ENCODE peak calls at places on chromosomes 16 and 17, in five cellular contexts. N is H1, I is NT2/D1, G is GM12878, K is HepG2. O is an unnamed sample.

GRCh38 chr17:34721326-34721725 is 141.9 kb downstream of the TMEM132E start:
- DNase-seq in N (no peak), I (no peak), G (no peak), K (no peak), O (no peak)

GRCh38 chr17:36544320-36545092 is at the start of gene GGNBP2:
- DNase-seq in N (peak), I (no peak), G (peak), K (peak), O (peak)

GRCh38 chr17:7307686-7308624 is 527 bp downstream of the EIF5A start:
- DNase-seq in N (no peak), I (no peak), G (no peak), K (no peak), O (no peak)

GRCh38 chr16:88406096-88407041 is 23.6 kb downstream of the ZNF469 start:
- DNase-seq in N (no peak), I (no peak), G (no peak), K (peak), O (no peak)

GRCh38 chr16:69077251-69077650 is 28.2 kb upstream of the HAS3 start:
- DNase-seq in N (no peak), I (no peak), G (no peak), K (no peak), O (no peak)

GRCh38 chr17:49450735-49451134 is 36.1 kb upstream of the PHB1 start:
- DNase-seq in N (no peak), I (no peak), G (no peak), K (no peak), O (no peak)

GRCh38 chr16:70579248-70579647 is 55.6 kb downstream of the SF3B3 start:
- DNase-seq in N (no peak), I (no peak), G (no peak), K (no peak), O (no peak)

GRCh38 chr17:58364270-58364942 is 12.4 kb upstream of the SUPT4H1 start:
- DNase-seq in N (no peak), I (no peak), G (no peak), K (peak), O (no peak)

GRCh38 chr16:52912565-52913173 is 140.0 kb downstream of the CHD9NB start:
- DNase-seq in N (peak), I (peak), G (peak), K (peak), O (peak)

GRCh38 chr17:72373910-72374741 is 253.3 kb downstream of the SOX9 start:
- DNase-seq in N (no peak), I (no peak), G (no peak), K (no peak), O (no peak)

GRCh38 chr17:45341389-45342158 is 24.8 kb upstream of the MAP3K14 start:
- DNase-seq in N (no peak), I (peak), G (no peak), K (peak), O (peak)

GRCh38 chr16:86405319-86405718 is 105.0 kb upstream of the FOXF1 start:
- DNase-seq in N (no peak), I (no peak), G (no peak), K (no peak), O (no peak)

GRCh38 chr17:16910341-16910740 is 61.6 kb downstream of the TNFRSF13B start:
- DNase-seq in N (no peak), I (no peak), G (no peak), K (no peak), O (no peak)

GRCh38 chr17:4161560-4162221 is 18.7 kb downstream of the CYB5D2 start:
- DNase-seq in N (no peak), I (no peak), G (no peak), K (no peak), O (no peak)

GRCh38 chr16:48384305-48384981 is 770 bp downstream of the SIAH1 start:
- DNase-seq in N (no peak), I (no peak), G (no peak), K (peak), O (peak)

GRCh38 chr16:967077-967541 is 3.7 kb downstream of the LMF1 start:
- DNase-seq in N (no peak), I (no peak), G (no peak), K (no peak), O (no peak)

GRCh38 chr16:58635502-58635901 is 5.9 kb upstream of the CNOT1 start:
- DNase-seq in N (no peak), I (no peak), G (no peak), K (no peak), O (no peak)

GRCh38 chr17:43398724-43399595 is at the start of gene ARL4D:
- DNase-seq in N (no peak), I (peak), G (no peak), K (peak), O (peak)

GRCh38 chr17:41697122-41697962 is 8.7 kb downstream of the EIF1 start:
- DNase-seq in N (no peak), I (no peak), G (no peak), K (no peak), O (peak)

GRCh38 chr17:69462010-69462409 is 47.5 kb downstream of the MAP2K6 start:
- DNase-seq in N (no peak), I (no peak), G (no peak), K (no peak), O (no peak)

GRCh38 chr16:88781140-88782077 is 3.6 kb downstream of the PIEZO1 start:
- DNase-seq in N (no peak), I (no peak), G (no peak), K (no peak), O (no peak)

GRCh38 chr16:11698271-11698689 is 30.0 kb downstream of the SNN start:
- DNase-seq in N (no peak), I (no peak), G (no peak), K (no peak), O (no peak)

GRCh38 chr17:6924121-6924676 is 71.7 kb upstream of the ALOX12 start:
- DNase-seq in N (no peak), I (no peak), G (no peak), K (no peak), O (no peak)

GRCh38 chr17:31754239-31754945 is 104.7 kb downstream of the COPRS start:
- DNase-seq in N (no peak), I (no peak), G (no peak), K (peak), O (no peak)

GRCh38 chr17:50165066-50165465 is 739 bp upstream of the SGCA start:
- DNase-seq in N (no peak), I (no peak), G (no peak), K (no peak), O (no peak)

GRCh38 chr16:28010671-28011070 is 52.8 kb downstream of the GSG1L start:
- DNase-seq in N (no peak), I (no peak), G (no peak), K (no peak), O (no peak)

GRCh38 chr16:13186813-13187212 is 285.4 kb downstream of the SHISA9 start:
- DNase-seq in N (no peak), I (peak), G (no peak), K (peak), O (no peak)

GRCh38 chr16:13176711-13177110 is 275.3 kb downstream of the SHISA9 start:
- DNase-seq in N (no peak), I (no peak), G (no peak), K (no peak), O (no peak)

GRCh38 chr16:13178318-13178717 is 276.9 kb downstream of the SHISA9 start:
- DNase-seq in N (no peak), I (no peak), G (no peak), K (no peak), O (no peak)

GRCh38 chr16:13181432-13181831 is 280.0 kb downstream of the SHISA9 start:
- DNase-seq in N (no peak), I (no peak), G (no peak), K (no peak), O (no peak)
- TF ChIP-seq SUZ12 in N (no peak), I (no peak), G (no peak), K (no peak), O (no peak)

GRCh38 chr17:29136998-29137730 is 43.0 kb downstream of the MYO18A start:
- DNase-seq in N (no peak), I (no peak), G (no peak), K (no peak), O (no peak)

GRCh38 chr17:29135464-29135863 is 44.7 kb downstream of the MYO18A start:
- DNase-seq in N (no peak), I (no peak), G (no peak), K (no peak), O (no peak)

GRCh38 chr17:29131814-29132682 is 48.1 kb downstream of the MYO18A start:
- DNase-seq in N (no peak), I (no peak), G (no peak), K (no peak), O (no peak)

GRCh38 chr17:29129731-29130130 is 50.5 kb downstream of the MYO18A start:
- DNase-seq in N (no peak), I (no peak), G (no peak), K (no peak), O (no peak)

GRCh38 chr17:29133146-29133713 is 47.0 kb downstream of the MYO18A start:
- DNase-seq in N (no peak), I (no peak), G (no peak), K (no peak), O (no peak)
- TF ChIP-seq SUZ12 in N (no peak), I (no peak), G (no peak), K (no peak), O (no peak)

GRCh38 chr16:2966803-2967184 is 2.4 kb upstream of the PAQR4 start:
- DNase-seq in N (no peak), I (no peak), G (no peak), K (no peak), O (no peak)
- TF ChIP-seq SUZ12 in N (peak), I (no peak), G (no peak), K (no peak), O (no peak)

DNA sequence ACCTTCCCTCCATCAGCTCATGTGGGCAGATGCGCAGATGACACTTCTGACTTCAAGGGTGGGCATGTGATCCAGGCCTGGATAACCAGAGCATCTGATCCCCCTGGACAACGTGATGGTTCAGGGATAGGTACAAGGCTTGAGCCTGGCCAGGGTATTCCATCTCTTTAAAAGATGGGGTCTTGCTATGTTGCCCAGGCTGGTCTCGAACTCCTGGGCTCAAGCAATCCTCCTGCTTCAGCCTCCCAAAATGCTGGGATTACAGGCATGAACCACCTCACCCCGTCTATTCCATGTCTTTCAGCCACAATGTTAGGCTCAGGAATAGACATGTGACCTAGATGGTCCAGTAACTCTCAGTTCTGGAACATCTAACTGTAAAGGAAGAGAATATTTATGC is 20.8 kb downstream of the CRYM start:
- DNase-seq in N (no peak), I (no peak), G (no peak), K (no peak), O (no peak)
- TF ChIP-seq SUZ12 in N (no peak), I (no peak), G (no peak), K (no peak), O (no peak)

DNA sequence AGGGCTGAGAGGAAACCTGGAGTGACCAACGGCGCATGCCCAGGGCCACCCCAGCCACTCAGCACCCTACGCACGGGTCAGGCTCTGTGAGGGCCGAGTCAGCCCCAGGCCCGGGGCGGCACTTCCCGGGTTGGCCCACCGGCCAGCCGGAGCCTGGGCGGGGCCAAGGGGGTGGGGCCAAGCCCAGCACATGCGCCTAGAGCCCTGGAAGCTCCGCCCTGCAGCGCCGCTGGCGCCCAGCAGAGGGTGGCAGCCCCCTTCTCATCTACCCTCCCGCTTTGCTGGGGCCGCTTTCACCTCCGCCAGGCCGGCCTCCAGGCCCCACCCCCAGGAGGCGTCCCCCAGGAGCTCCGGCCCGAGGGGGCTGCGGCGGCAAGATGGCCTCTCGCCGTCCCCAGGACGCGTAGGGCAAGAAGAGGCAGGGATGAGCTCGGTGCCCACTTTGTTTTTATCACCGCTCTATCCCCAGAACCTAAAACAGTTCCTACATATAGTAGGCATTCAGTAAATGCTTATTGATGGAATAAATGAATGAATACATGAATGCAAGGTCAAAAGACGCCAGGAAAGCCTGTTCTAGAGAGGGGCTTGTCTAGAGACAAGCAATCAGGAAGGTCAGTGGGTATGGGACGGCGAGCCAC is 31.3 kb downstream of the MYO18A start:
- DNase-seq in N (peak), I (peak), G (peak), K (peak), O (peak)
- TF ChIP-seq SUZ12 in N (no peak), I (no peak), G (no peak), K (no peak), O (no peak)

GRCh38 chr17:38560503-38561318 is 45.0 kb downstream of the SRCIN1 start:
- DNase-seq in N (no peak), I (no peak), G (no peak), K (no peak), O (no peak)
- TF ChIP-seq SUZ12 in N (no peak), I (no peak), G (no peak), K (no peak), O (no peak)

DNA sequence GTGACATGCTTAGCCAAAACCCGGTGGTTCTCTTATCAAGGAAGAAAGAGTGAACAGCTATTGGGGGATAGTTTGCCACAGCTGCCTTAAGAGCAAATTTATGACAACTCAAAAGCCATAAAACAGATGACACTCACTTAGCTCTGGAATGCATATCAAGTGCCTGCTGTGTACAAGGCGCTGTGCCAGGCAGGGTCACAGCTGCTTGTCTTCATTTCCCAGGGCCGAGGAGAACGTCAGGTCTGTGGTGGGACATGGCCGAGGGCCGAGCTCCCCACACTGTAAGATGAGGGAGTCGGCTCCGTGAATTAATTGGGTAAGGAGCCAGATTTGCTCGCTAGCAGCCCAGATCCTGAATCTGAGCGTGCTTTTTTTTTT is 14.0 kb downstream of the EEF2K start:
- DNase-seq in N (no peak), I (no peak), G (no peak), K (no peak), O (no peak)
- TF ChIP-seq SUZ12 in N (no peak), I (no peak), G (no peak), K (no peak), O (no peak)

DNA sequence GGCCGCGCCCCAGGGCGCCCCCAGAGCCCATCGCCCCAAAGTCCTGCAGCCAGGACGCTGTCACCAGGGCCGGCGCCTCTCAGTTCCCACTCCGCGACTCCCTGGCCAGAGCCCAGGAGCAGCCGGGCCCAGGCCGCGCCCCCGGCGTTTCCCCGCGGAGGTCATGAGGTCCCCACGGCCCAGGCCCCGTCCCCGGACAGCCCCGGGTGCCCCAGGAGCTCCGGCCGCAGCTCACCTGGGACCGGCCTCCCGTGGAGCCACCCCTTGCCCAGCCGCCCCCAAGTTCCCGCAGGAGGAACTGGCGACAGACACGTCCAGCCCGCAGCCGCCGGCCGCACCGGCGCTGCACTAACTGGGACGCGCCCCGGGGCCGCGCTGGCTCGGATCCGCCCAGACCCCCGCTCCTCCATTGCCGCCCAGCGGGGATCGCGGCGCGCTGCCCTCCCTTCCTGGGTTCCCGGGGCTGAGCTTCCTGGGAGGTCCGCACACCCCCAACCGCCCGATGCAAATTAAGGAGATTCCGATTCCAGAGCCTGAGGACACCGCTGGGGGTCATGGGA is 9.7 kb downstream of the AHSP start:
- DNase-seq in N (peak), I (no peak), G (no peak), K (no peak), O (no peak)
- TF ChIP-seq SUZ12 in N (no peak), I (no peak), G (no peak), K (no peak), O (no peak)